ENCODE peak calls at places on chromosomes 13 and 19, in seven cellular contexts. One of them, this sample, is unnamed.

GRCh38 chr13:41614671-41615519 is 157.5 kb downstream of the RGCC start:
- DNase-seq in breast epithelium: no peak
- DNase-seq in ascending aorta: no peak
- DNase-seq in fibroblast of lung: peak
- DNase-seq in choroid plexus epithelial cell: peak
- DNase-seq in adrenal gland: no peak
- DNase-seq in right lobe of liver: no peak
- DNase-seq in this sample: peak

GRCh38 chr19:44741258-44741731 is 7.2 kb upstream of the BCL3 start:
- DNase-seq in adrenal gland: peak
- DNase-seq in ascending aorta: peak
- DNase-seq in breast epithelium: no peak
- DNase-seq in choroid plexus epithelial cell: no peak
- DNase-seq in fibroblast of lung: peak
- DNase-seq in right lobe of liver: no peak
- DNase-seq in this sample: peak

GRCh38 chr13:26280295-26280694 is 26.4 kb downstream of the CDK8 start:
- DNase-seq in fibroblast of lung: peak
- DNase-seq in ascending aorta: no peak
- DNase-seq in breast epithelium: no peak
- DNase-seq in right lobe of liver: no peak
- DNase-seq in choroid plexus epithelial cell: peak
- DNase-seq in adrenal gland: no peak
- DNase-seq in this sample: peak

GRCh38 chr19:29966594-29967249 is 24.7 kb downstream of the URI1 start:
- DNase-seq in ascending aorta: no peak
- DNase-seq in breast epithelium: no peak
- DNase-seq in adrenal gland: no peak
- DNase-seq in fibroblast of lung: peak
- DNase-seq in choroid plexus epithelial cell: peak
- DNase-seq in right lobe of liver: no peak
- DNase-seq in this sample: peak

GRCh38 chr13:95193509-95194230 is 107.6 kb downstream of the ABCC4 start:
- DNase-seq in adrenal gland: no peak
- DNase-seq in right lobe of liver: no peak
- DNase-seq in ascending aorta: no peak
- DNase-seq in choroid plexus epithelial cell: no peak
- DNase-seq in breast epithelium: no peak
- DNase-seq in fibroblast of lung: no peak
- DNase-seq in this sample: no peak

GRCh38 chr13:38980628-38981078 is 10.0 kb downstream of the STOML3 start:
- DNase-seq in ascending aorta: no peak
- DNase-seq in fibroblast of lung: no peak
- DNase-seq in breast epithelium: no peak
- DNase-seq in right lobe of liver: no peak
- DNase-seq in choroid plexus epithelial cell: no peak
- DNase-seq in adrenal gland: no peak
- DNase-seq in this sample: no peak

GRCh38 chr13:22061371-22061805 is 390.5 kb downstream of the FGF9 start:
- DNase-seq in choroid plexus epithelial cell: no peak
- DNase-seq in ascending aorta: no peak
- DNase-seq in breast epithelium: no peak
- DNase-seq in fibroblast of lung: no peak
- DNase-seq in adrenal gland: no peak
- DNase-seq in right lobe of liver: no peak
- DNase-seq in this sample: no peak

GRCh38 chr13:111876506-111876905 is 190.4 kb upstream of the SOX1 start:
- DNase-seq in fibroblast of lung: no peak
- DNase-seq in breast epithelium: no peak
- DNase-seq in choroid plexus epithelial cell: no peak
- DNase-seq in adrenal gland: no peak
- DNase-seq in ascending aorta: no peak
- DNase-seq in right lobe of liver: no peak
- DNase-seq in this sample: no peak

GRCh38 chr13:50636007-50636704 is 207.3 kb downstream of the DLEU7 start:
- DNase-seq in ascending aorta: no peak
- DNase-seq in choroid plexus epithelial cell: peak
- DNase-seq in right lobe of liver: no peak
- DNase-seq in breast epithelium: no peak
- DNase-seq in fibroblast of lung: no peak
- DNase-seq in adrenal gland: no peak
- DNase-seq in this sample: no peak

GRCh38 chr19:17090501-17091074 is 15.0 kb downstream of the MYO9B start:
- DNase-seq in breast epithelium: no peak
- DNase-seq in right lobe of liver: no peak
- DNase-seq in choroid plexus epithelial cell: no peak
- DNase-seq in ascending aorta: no peak
- DNase-seq in adrenal gland: no peak
- DNase-seq in fibroblast of lung: peak
- DNase-seq in this sample: peak

GRCh38 chr19:16244091-16244490 is 46.4 kb downstream of the AP1M1 start:
- DNase-seq in adrenal gland: no peak
- DNase-seq in fibroblast of lung: peak
- DNase-seq in choroid plexus epithelial cell: peak
- DNase-seq in ascending aorta: no peak
- DNase-seq in breast epithelium: no peak
- DNase-seq in right lobe of liver: no peak
- DNase-seq in this sample: peak

GRCh38 chr19:49746206-49746958 is 16.7 kb downstream of the TSKS start:
- DNase-seq in right lobe of liver: peak
- DNase-seq in ascending aorta: peak
- DNase-seq in breast epithelium: no peak
- DNase-seq in fibroblast of lung: peak
- DNase-seq in choroid plexus epithelial cell: peak
- DNase-seq in adrenal gland: peak
- DNase-seq in this sample: peak

GRCh38 chr13:99404005-99404755 is 97.0 kb upstream of the GPR183 start:
- DNase-seq in choroid plexus epithelial cell: no peak
- DNase-seq in breast epithelium: no peak
- DNase-seq in right lobe of liver: no peak
- DNase-seq in fibroblast of lung: no peak
- DNase-seq in adrenal gland: no peak
- DNase-seq in ascending aorta: peak
- DNase-seq in this sample: no peak

GRCh38 chr19:17488593-17489391 is 18.5 kb downstream of the SLC27A1 start:
- DNase-seq in breast epithelium: peak
- DNase-seq in adrenal gland: peak
- DNase-seq in ascending aorta: no peak
- DNase-seq in right lobe of liver: peak
- DNase-seq in choroid plexus epithelial cell: no peak
- DNase-seq in fibroblast of lung: no peak
- DNase-seq in this sample: no peak

GRCh38 chr13:80116107-80116506 is 224.8 kb downstream of the SPRY2 start:
- DNase-seq in right lobe of liver: no peak
- DNase-seq in breast epithelium: no peak
- DNase-seq in adrenal gland: no peak
- DNase-seq in choroid plexus epithelial cell: peak
- DNase-seq in fibroblast of lung: peak
- DNase-seq in ascending aorta: no peak
- DNase-seq in this sample: peak

GRCh38 chr13:90049989-90050671 is 1297.4 kb upstream of the MIR17HG start:
- DNase-seq in right lobe of liver: no peak
- DNase-seq in ascending aorta: no peak
- DNase-seq in adrenal gland: no peak
- DNase-seq in choroid plexus epithelial cell: peak
- DNase-seq in fibroblast of lung: no peak
- DNase-seq in breast epithelium: no peak
- DNase-seq in this sample: no peak

GRCh38 chr13:52787212-52787611 is 47.6 kb upstream of the CNMD start:
- DNase-seq in adrenal gland: no peak
- DNase-seq in ascending aorta: no peak
- DNase-seq in breast epithelium: no peak
- DNase-seq in fibroblast of lung: no peak
- DNase-seq in choroid plexus epithelial cell: no peak
- DNase-seq in right lobe of liver: no peak
- DNase-seq in this sample: no peak

GRCh38 chr19:14091086-14091884 is 734 bp upstream of the SAMD1 start:
- DNase-seq in right lobe of liver: peak
- DNase-seq in fibroblast of lung: peak
- DNase-seq in breast epithelium: no peak
- DNase-seq in choroid plexus epithelial cell: peak
- DNase-seq in ascending aorta: peak
- DNase-seq in adrenal gland: no peak
- DNase-seq in this sample: peak

GRCh38 chr13:75798353-75799245 is 162.5 kb downstream of the LMO7 start:
- DNase-seq in breast epithelium: no peak
- DNase-seq in choroid plexus epithelial cell: peak
- DNase-seq in right lobe of liver: no peak
- DNase-seq in ascending aorta: no peak
- DNase-seq in fibroblast of lung: peak
- DNase-seq in adrenal gland: no peak
- DNase-seq in this sample: peak

GRCh38 chr13:114166381-114167131 is 12.5 kb upstream of the CFAP97D2 start:
- DNase-seq in ascending aorta: peak
- DNase-seq in choroid plexus epithelial cell: no peak
- DNase-seq in breast epithelium: no peak
- DNase-seq in right lobe of liver: no peak
- DNase-seq in fibroblast of lung: no peak
- DNase-seq in adrenal gland: no peak
- DNase-seq in this sample: peak

GRCh38 chr13:33865945-33866344 is 48.0 kb downstream of the RFC3 start:
- DNase-seq in choroid plexus epithelial cell: no peak
- DNase-seq in breast epithelium: no peak
- DNase-seq in fibroblast of lung: no peak
- DNase-seq in ascending aorta: no peak
- DNase-seq in adrenal gland: no peak
- DNase-seq in right lobe of liver: no peak
- DNase-seq in this sample: no peak

DNA sequence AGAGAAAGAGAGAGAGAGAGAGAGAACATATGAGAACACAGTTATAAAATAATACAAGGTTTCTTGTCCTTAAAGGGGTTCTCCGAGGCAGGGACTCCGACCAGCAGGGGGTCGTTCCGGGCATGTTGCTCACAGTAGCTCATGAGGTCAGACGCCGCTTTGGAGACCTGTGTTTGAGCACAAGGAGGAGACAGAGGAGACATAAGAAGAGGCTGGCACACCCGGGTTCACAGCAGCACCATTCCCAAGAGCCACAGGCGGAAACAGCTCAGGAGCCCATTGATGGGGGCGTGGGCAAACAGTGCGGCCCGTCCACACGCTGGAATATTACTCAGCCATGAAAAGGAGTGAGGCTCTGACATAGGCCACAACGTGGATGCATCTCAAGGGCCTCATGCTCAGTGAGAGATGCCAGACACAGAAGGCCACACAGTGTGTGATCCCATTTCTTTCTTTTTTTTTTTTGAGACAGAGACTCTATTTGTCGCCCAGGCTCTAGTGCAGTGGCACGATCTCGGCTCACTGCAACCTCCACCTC is 39.1 kb downstream of the GADD45B start:
- DNase-seq in choroid plexus epithelial cell: no peak
- DNase-seq in fibroblast of lung: no peak
- DNase-seq in breast epithelium: no peak
- DNase-seq in right lobe of liver: no peak
- DNase-seq in adrenal gland: no peak
- DNase-seq in ascending aorta: no peak
- DNase-seq in this sample: no peak
- TF ChIP-seq CTCF in choroid plexus epithelial cell: no peak
- TF ChIP-seq CTCF in fibroblast of lung: no peak
- TF ChIP-seq CTCF in breast epithelium: no peak
- TF ChIP-seq CTCF in right lobe of liver: no peak
- TF ChIP-seq CTCF in adrenal gland: no peak
- TF ChIP-seq CTCF in ascending aorta: no peak
- TF ChIP-seq CTCF in this sample: no peak

GRCh38 chr19:3555653-3556422 is 1.5 kb downstream of the MFSD12 start:
- DNase-seq in fibroblast of lung: no peak
- DNase-seq in choroid plexus epithelial cell: no peak
- DNase-seq in right lobe of liver: no peak
- DNase-seq in breast epithelium: no peak
- DNase-seq in ascending aorta: no peak
- DNase-seq in adrenal gland: no peak
- DNase-seq in this sample: no peak
- H3K4me3 ChIP-seq in fibroblast of lung: peak
- H3K4me3 ChIP-seq in choroid plexus epithelial cell: peak
- H3K4me3 ChIP-seq in right lobe of liver: peak
- H3K4me3 ChIP-seq in breast epithelium: peak
- H3K4me3 ChIP-seq in ascending aorta: peak
- H3K4me3 ChIP-seq in adrenal gland: peak
- H3K4me3 ChIP-seq in this sample: peak

DNA sequence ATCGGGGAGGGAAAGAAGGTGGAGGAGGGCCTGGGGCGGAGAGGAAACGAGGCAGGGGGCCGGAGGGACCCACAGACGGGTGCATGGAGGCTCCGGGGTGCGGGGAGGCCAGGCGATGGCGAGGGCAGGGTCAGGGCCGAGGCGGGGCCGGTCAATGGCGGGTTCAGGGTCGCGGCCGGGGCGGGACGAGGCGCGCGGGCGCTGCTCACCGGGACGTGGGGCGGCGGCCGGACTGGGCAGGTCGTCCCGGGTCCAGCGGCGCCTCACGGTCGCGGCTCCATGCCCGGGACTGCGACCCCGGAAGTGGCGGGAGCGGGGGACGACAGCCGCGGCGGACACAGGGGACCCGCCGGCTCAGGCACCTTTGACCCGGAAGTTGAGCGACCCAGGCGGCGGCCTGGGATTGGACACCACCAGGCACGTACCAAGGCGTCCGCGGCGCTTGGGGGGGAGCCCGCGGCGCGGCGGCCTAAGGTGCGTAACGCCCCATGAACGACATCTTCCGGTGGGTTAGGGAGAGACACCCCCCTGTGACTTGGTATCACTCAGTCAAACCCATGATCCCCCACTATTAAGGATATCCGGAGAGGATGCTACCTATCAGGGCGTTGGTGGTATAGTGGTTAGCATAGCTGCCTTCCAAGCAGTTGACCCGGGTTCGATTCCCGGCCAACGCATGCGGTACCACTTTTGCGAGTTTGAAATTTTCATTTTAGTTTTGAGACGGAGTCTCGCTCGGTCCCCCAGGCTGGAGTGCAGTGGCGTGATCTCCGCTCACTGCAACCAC is at the start of gene DPP9:
- DNase-seq in choroid plexus epithelial cell: peak
- DNase-seq in right lobe of liver: peak
- DNase-seq in fibroblast of lung: peak
- DNase-seq in adrenal gland: peak
- DNase-seq in breast epithelium: peak
- DNase-seq in ascending aorta: peak
- DNase-seq in this sample: peak
- TF ChIP-seq CTCF in choroid plexus epithelial cell: peak
- TF ChIP-seq CTCF in right lobe of liver: peak
- TF ChIP-seq CTCF in fibroblast of lung: no peak
- TF ChIP-seq CTCF in adrenal gland: peak
- TF ChIP-seq CTCF in breast epithelium: peak
- TF ChIP-seq CTCF in ascending aorta: peak
- TF ChIP-seq CTCF in this sample: peak

DNA sequence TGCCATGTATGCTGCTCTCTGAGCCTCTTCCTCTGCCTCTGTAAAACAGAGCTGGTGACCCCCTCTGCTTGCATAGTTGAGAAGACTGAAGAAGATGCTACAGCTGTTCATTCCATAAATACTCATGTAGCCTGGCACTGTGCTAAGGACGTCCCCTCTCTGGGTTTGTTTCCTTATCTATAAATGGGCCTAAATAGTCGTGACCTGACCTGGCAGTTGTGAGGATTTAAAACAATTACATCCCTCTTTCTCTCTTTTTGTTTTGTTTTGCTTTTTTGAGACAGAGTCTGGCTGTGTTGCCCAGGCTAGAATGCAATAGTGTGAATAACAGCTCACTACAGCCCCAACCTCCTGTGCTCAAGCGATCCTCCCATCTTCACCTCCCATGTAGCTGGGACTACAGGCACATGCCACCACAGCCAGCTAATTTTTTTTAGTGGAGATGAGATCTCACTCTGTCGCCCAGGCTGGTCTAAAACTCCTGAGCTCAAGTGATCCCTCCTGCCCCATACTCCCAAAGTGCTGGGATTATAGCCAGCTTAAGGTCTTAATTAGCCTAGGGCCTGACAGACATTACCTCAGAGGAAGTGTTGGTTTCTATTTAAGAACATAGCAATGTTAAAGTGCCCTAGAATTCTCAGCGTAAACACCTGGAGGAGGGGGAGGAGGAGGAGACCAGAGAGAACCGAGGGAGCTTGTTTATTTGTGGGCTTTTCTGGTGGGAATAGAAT is 4.6 kb downstream of the WDR62 start:
- DNase-seq in right lobe of liver: no peak
- DNase-seq in choroid plexus epithelial cell: no peak
- DNase-seq in fibroblast of lung: no peak
- DNase-seq in ascending aorta: no peak
- DNase-seq in adrenal gland: no peak
- DNase-seq in breast epithelium: no peak
- DNase-seq in this sample: no peak
- H3K4me3 ChIP-seq in right lobe of liver: no peak
- H3K4me3 ChIP-seq in choroid plexus epithelial cell: no peak
- H3K4me3 ChIP-seq in fibroblast of lung: no peak
- H3K4me3 ChIP-seq in ascending aorta: no peak
- H3K4me3 ChIP-seq in adrenal gland: no peak
- H3K4me3 ChIP-seq in breast epithelium: no peak
- H3K4me3 ChIP-seq in this sample: no peak

This sample was measured in cardiac fibroblast.